ENCODE peak calls at places on chromosomes 5 and 9, in eight cellular contexts. M, C, Z, I, D, X, G and A are unnamed samples.

GRCh38 chr9:123129411-123129810 is 95.9 kb downstream of the GPR21 start:
- DNase-seq in I (no peak), C (no peak), D (no peak), G (no peak), X (no peak), Z (no peak), M (no peak), A (no peak)

GRCh38 chr9:118630931-118631595 is 738.2 kb downstream of the BRINP1 start:
- DNase-seq in Z (no peak), G (no peak), C (no peak), M (no peak), I (no peak), D (no peak), X (no peak), A (no peak)

GRCh38 chr5:16617272-16617973 is 626 bp upstream of the RETREG1 start:
- DNase-seq in Z (no peak), C (no peak), I (no peak), G (no peak), X (peak), M (no peak), D (no peak), A (no peak)

GRCh38 chr5:10351199-10351881 is 2.2 kb upstream of the MARCHF6 start:
- DNase-seq in Z (no peak), M (no peak), I (no peak), G (peak), C (no peak), D (peak), X (no peak), A (no peak)

GRCh38 chr5:54860321-54860720 is 125.1 kb downstream of the ESM1 start:
- DNase-seq in I (no peak), M (no peak), G (no peak), Z (no peak), D (no peak), C (no peak), X (no peak), A (no peak)

GRCh38 chr5:176133289-176133870 is 104.8 kb upstream of the SIMC1 start:
- DNase-seq in M (no peak), C (peak), G (no peak), D (no peak), I (no peak), X (no peak), Z (no peak), A (no peak)

GRCh38 chr9:19894975-19895374 is 106.1 kb upstream of the SLC24A2 start:
- DNase-seq in M (no peak), X (no peak), Z (no peak), D (no peak), C (peak), G (no peak), I (no peak), A (no peak)

GRCh38 chr9:131546336-131547084 is 1.2 kb downstream of the PRRT1B start:
- DNase-seq in M (no peak), X (no peak), I (no peak), D (no peak), G (peak), C (peak), Z (no peak), A (no peak)

GRCh38 chr9:89676281-89676680 is 71.5 kb downstream of the GADD45G start:
- DNase-seq in I (no peak), D (no peak), C (no peak), Z (no peak), G (no peak), M (no peak), X (no peak), A (peak)

GRCh38 chr9:124779368-124780059 is 2.6 kb downstream of the OLFML2A start:
- DNase-seq in G (peak), D (no peak), Z (no peak), C (peak), I (no peak), X (no peak), M (no peak), A (no peak)

GRCh38 chr5:43613370-43613769 is 10.4 kb downstream of the NNT start:
- DNase-seq in Z (no peak), X (no peak), C (no peak), I (no peak), G (no peak), D (no peak), M (no peak), A (no peak)

GRCh38 chr9:97788763-97789663 is 64.0 kb upstream of the FOXE1 start:
- DNase-seq in I (no peak), M (no peak), G (no peak), Z (no peak), C (peak), D (no peak), X (no peak), A (no peak)

GRCh38 chr5:1141827-1142226 is 30.0 kb upstream of the SLC12A7 start:
- DNase-seq in X (no peak), C (no peak), D (no peak), M (no peak), G (no peak), Z (no peak), I (no peak), A (no peak)

GRCh38 chr5:68544091-68544655 is 328.6 kb downstream of the PIK3R1 start:
- DNase-seq in X (no peak), C (no peak), D (no peak), I (no peak), Z (no peak), G (no peak), M (no peak), A (no peak)

GRCh38 chr5:95712347-95712958 is 18.7 kb upstream of the RHOBTB3 start:
- DNase-seq in I (no peak), G (no peak), X (no peak), D (no peak), M (no peak), C (peak), Z (no peak), A (no peak)

GRCh38 chr9:121369595-121370265 is at the start of gene STOM:
- DNase-seq in Z (no peak), X (peak), D (peak), G (peak), I (no peak), M (no peak), C (peak), A (peak)

GRCh38 chr9:129108805-129109370 is 1.7 kb downstream of the CRAT start:
- DNase-seq in I (no peak), M (no peak), Z (no peak), X (no peak), D (no peak), G (no peak), C (no peak), A (no peak)

GRCh38 chr9:9492506-9492905 is 1120.3 kb downstream of the PTPRD start:
- DNase-seq in C (no peak), D (no peak), M (no peak), G (no peak), I (no peak), X (no peak), Z (no peak), A (no peak)

GRCh38 chr9:20303066-20303465 is 319.2 kb downstream of the MLLT3 start:
- DNase-seq in I (no peak), D (no peak), G (no peak), M (no peak), X (no peak), C (no peak), Z (no peak), A (no peak)

GRCh38 chr5:172659909-172660628 is 19.0 kb downstream of the NEURL1B start:
- DNase-seq in Z (no peak), M (peak), I (peak), G (no peak), X (no peak), D (no peak), C (peak), A (peak)

GRCh38 chr5:74149395-74149794 is 491.1 kb downstream of the ENC1 start:
- DNase-seq in C (peak), X (no peak), I (no peak), Z (no peak), D (no peak), M (no peak), G (no peak), A (no peak)

GRCh38 chr9:113313276-113313675 is 10.1 kb upstream of the RNF183 start:
- DNase-seq in M (no peak), I (no peak), X (no peak), G (no peak), C (no peak), D (no peak), Z (no peak), A (no peak)

GRCh38 chr9:132748450-132748849 is 78.2 kb downstream of the GTF3C4 start:
- DNase-seq in Z (no peak), X (no peak), C (peak), D (no peak), M (no peak), G (no peak), I (no peak), A (no peak)